ENCODE peak calls at places on chromosome 3, in four cellular contexts. One of them, this sample, is unnamed.

GRCh38 chr3:102510663-102511062 is 75.8 kb downstream of the ZPLD1 start:
- DNase-seq in mucosa of descending colon: no peak
- DNase-seq in AG09309: no peak
- DNase-seq in brain microvascular endothelial cell: no peak
- DNase-seq in this sample: no peak

GRCh38 chr3:130915567-130916292 is 21.8 kb downstream of the ATP2C1 start:
- DNase-seq in AG09309: no peak
- DNase-seq in brain microvascular endothelial cell: no peak
- DNase-seq in mucosa of descending colon: no peak
- DNase-seq in this sample: no peak

GRCh38 chr3:31534036-31534435 is 1.3 kb downstream of the STT3B start:
- DNase-seq in mucosa of descending colon: peak; percentile 16
- DNase-seq in brain microvascular endothelial cell: no peak
- DNase-seq in AG09309: no peak
- DNase-seq in this sample: no peak

GRCh38 chr3:105458518-105459215 is 92.0 kb downstream of the ALCAM start:
- DNase-seq in mucosa of descending colon: no peak
- DNase-seq in AG09309: no peak
- DNase-seq in brain microvascular endothelial cell: peak; percentile 9
- DNase-seq in this sample: no peak

GRCh38 chr3:113405180-113405579 is 36.1 kb downstream of the CFAP44 start:
- DNase-seq in mucosa of descending colon: no peak
- DNase-seq in AG09309: no peak
- DNase-seq in brain microvascular endothelial cell: peak; percentile 27
- DNase-seq in this sample: no peak

GRCh38 chr3:180048108-180048507 is 11.4 kb upstream of the PEX5L start:
- DNase-seq in AG09309: no peak
- DNase-seq in mucosa of descending colon: no peak
- DNase-seq in brain microvascular endothelial cell: no peak
- DNase-seq in this sample: no peak

GRCh38 chr3:10974746-10975375 is 17.7 kb upstream of the SLC6A1 start:
- DNase-seq in brain microvascular endothelial cell: no peak
- DNase-seq in mucosa of descending colon: no peak
- DNase-seq in AG09309: no peak
- DNase-seq in this sample: no peak

GRCh38 chr3:63931290-63931689 is 19.1 kb upstream of the SCAANT1 start:
- DNase-seq in AG09309: no peak
- DNase-seq in mucosa of descending colon: no peak
- DNase-seq in brain microvascular endothelial cell: no peak
- DNase-seq in this sample: no peak

GRCh38 chr3:52193059-52193458 is 4.9 kb upstream of the ALAS1 start:
- DNase-seq in brain microvascular endothelial cell: no peak
- DNase-seq in mucosa of descending colon: no peak
- DNase-seq in AG09309: no peak
- DNase-seq in this sample: no peak

GRCh38 chr3:122996038-122996580 is 31.5 kb downstream of the SEMA5B start:
- DNase-seq in mucosa of descending colon: no peak
- DNase-seq in brain microvascular endothelial cell: no peak
- DNase-seq in AG09309: no peak
- DNase-seq in this sample: no peak

GRCh38 chr3:19866751-19867347 is 67.2 kb downstream of the EFHB start:
- DNase-seq in AG09309: peak; percentile 14
- DNase-seq in brain microvascular endothelial cell: peak; percentile 74
- DNase-seq in mucosa of descending colon: peak; percentile 73
- DNase-seq in this sample: peak; percentile 23

GRCh38 chr3:23518441-23518840 is 287.3 kb upstream of the UBE2E1 start:
- DNase-seq in AG09309: no peak
- DNase-seq in mucosa of descending colon: no peak
- DNase-seq in brain microvascular endothelial cell: no peak
- DNase-seq in this sample: no peak

GRCh38 chr3:50885491-50885890 is 210.8 kb downstream of the DOCK3 start:
- DNase-seq in AG09309: no peak
- DNase-seq in brain microvascular endothelial cell: no peak
- DNase-seq in mucosa of descending colon: no peak
- DNase-seq in this sample: no peak

GRCh38 chr3:48209438-48209837 is 13.9 kb upstream of the CAMP start:
- DNase-seq in mucosa of descending colon: no peak
- DNase-seq in AG09309: no peak
- DNase-seq in brain microvascular endothelial cell: no peak
- DNase-seq in this sample: no peak

GRCh38 chr3:13305623-13306022 is 114.5 kb downstream of the NUP210 start:
- DNase-seq in brain microvascular endothelial cell: no peak
- DNase-seq in AG09309: no peak
- DNase-seq in mucosa of descending colon: no peak
- DNase-seq in this sample: no peak

GRCh38 chr3:165254812-165255211 is 58.6 kb upstream of the SLITRK3 start:
- DNase-seq in AG09309: no peak
- DNase-seq in brain microvascular endothelial cell: peak; percentile 29
- DNase-seq in mucosa of descending colon: peak; percentile 19
- DNase-seq in this sample: peak; percentile 1

GRCh38 chr3:188316723-188317070 is 162.7 kb downstream of the LPP start:
- DNase-seq in brain microvascular endothelial cell: no peak
- DNase-seq in mucosa of descending colon: no peak
- DNase-seq in AG09309: no peak
- DNase-seq in this sample: no peak

GRCh38 chr3:12663311-12663935 is 494 bp downstream of the RAF1 start:
- DNase-seq in brain microvascular endothelial cell: no peak
- DNase-seq in mucosa of descending colon: peak; percentile 46
- DNase-seq in AG09309: no peak
- DNase-seq in this sample: no peak

GRCh38 chr3:177802151-177802900 is 605.0 kb upstream of the TBL1XR1 start:
- DNase-seq in mucosa of descending colon: no peak
- DNase-seq in AG09309: no peak
- DNase-seq in brain microvascular endothelial cell: no peak
- DNase-seq in this sample: no peak

GRCh38 chr3:177595789-177596188 is 398.5 kb upstream of the TBL1XR1 start:
- DNase-seq in AG09309: no peak
- DNase-seq in mucosa of descending colon: no peak
- DNase-seq in brain microvascular endothelial cell: no peak
- DNase-seq in this sample: no peak

GRCh38 chr3:195904364-195904763 is 4.0 kb downstream of the TNK2 start:
- DNase-seq in AG09309: no peak
- DNase-seq in mucosa of descending colon: no peak
- DNase-seq in brain microvascular endothelial cell: no peak
- DNase-seq in this sample: no peak

GRCh38 chr3:187750041-187750512 is 4.8 kb upstream of the BCL6 start:
- DNase-seq in AG09309: no peak
- DNase-seq in mucosa of descending colon: peak; percentile 76
- DNase-seq in brain microvascular endothelial cell: no peak
- DNase-seq in this sample: no peak

GRCh38 chr3:111616417-111617105 is 21.4 kb upstream of the ZBED2 start:
- DNase-seq in mucosa of descending colon: peak; percentile 14
- DNase-seq in brain microvascular endothelial cell: peak; percentile 22
- DNase-seq in AG09309: no peak
- DNase-seq in this sample: no peak

GRCh38 chr3:176078916-176079315 is 1118.4 kb downstream of the TBL1XR1 start:
- DNase-seq in brain microvascular endothelial cell: no peak
- DNase-seq in AG09309: peak; percentile 28
- DNase-seq in mucosa of descending colon: no peak
- DNase-seq in this sample: no peak

GRCh38 chr3:125108833-125109540 is 53.2 kb upstream of the HEG1 start:
- DNase-seq in brain microvascular endothelial cell: no peak
- DNase-seq in mucosa of descending colon: no peak
- DNase-seq in AG09309: no peak
- DNase-seq in this sample: no peak

GRCh38 chr3:14145670-14146380 is 21.0 kb downstream of the TMEM43 start:
- DNase-seq in mucosa of descending colon: no peak
- DNase-seq in AG09309: no peak
- DNase-seq in brain microvascular endothelial cell: no peak
- DNase-seq in this sample: no peak

GRCh38 chr3:48086736-48087470 is 70.7 kb upstream of the MAP4 start:
- DNase-seq in brain microvascular endothelial cell: peak; percentile 50
- DNase-seq in mucosa of descending colon: no peak
- DNase-seq in AG09309: no peak
- DNase-seq in this sample: no peak

GRCh38 chr3:112605285-112605684 is 35.7 kb downstream of the CCDC80 start:
- DNase-seq in AG09309: peak; percentile 97
- DNase-seq in mucosa of descending colon: no peak
- DNase-seq in brain microvascular endothelial cell: peak; percentile 99
- DNase-seq in this sample: peak; percentile 54

GRCh38 chr3:147218976-147219375 is 187.4 kb downstream of the ZIC4 start:
- DNase-seq in AG09309: no peak
- DNase-seq in mucosa of descending colon: no peak
- DNase-seq in brain microvascular endothelial cell: peak; percentile 14
- DNase-seq in this sample: no peak

GRCh38 chr3:96700322-96701315 is 113.8 kb upstream of the EPHA6 start:
- DNase-seq in brain microvascular endothelial cell: no peak
- DNase-seq in AG09309: no peak
- DNase-seq in mucosa of descending colon: no peak
- DNase-seq in this sample: no peak

GRCh38 chr3:190538288-190538687 is 24.4 kb downstream of the IL1RAP start:
- DNase-seq in brain microvascular endothelial cell: no peak
- DNase-seq in AG09309: no peak
- DNase-seq in mucosa of descending colon: no peak
- DNase-seq in this sample: no peak

GRCh38 chr3:187738400-187739124 is 6.7 kb downstream of the BCL6 start:
- DNase-seq in AG09309: peak; percentile 72
- DNase-seq in mucosa of descending colon: peak; percentile 91
- DNase-seq in brain microvascular endothelial cell: peak; percentile 84
- DNase-seq in this sample: no peak

GRCh38 chr3:95905182-95905581 is 909.2 kb upstream of the EPHA6 start:
- DNase-seq in brain microvascular endothelial cell: no peak
- DNase-seq in AG09309: no peak
- DNase-seq in mucosa of descending colon: no peak
- DNase-seq in this sample: no peak

GRCh38 chr3:95424296-95424695 is 1361.4 kb downstream of the NSUN3 start:
- DNase-seq in brain microvascular endothelial cell: no peak
- DNase-seq in mucosa of descending colon: no peak
- DNase-seq in AG09309: no peak
- DNase-seq in this sample: no peak

GRCh38 chr3:141000027-141000663 is 51.0 kb upstream of the SPSB4 start:
- DNase-seq in brain microvascular endothelial cell: peak; percentile 62
- DNase-seq in mucosa of descending colon: peak; percentile 63
- DNase-seq in AG09309: peak; percentile 10
- DNase-seq in this sample: no peak

GRCh38 chr3:172476339-172476738 is 28.1 kb upstream of the GHSR start:
- DNase-seq in brain microvascular endothelial cell: no peak
- DNase-seq in mucosa of descending colon: no peak
- DNase-seq in AG09309: no peak
- DNase-seq in this sample: no peak
- H3K4me3 ChIP-seq in brain microvascular endothelial cell: no peak overlapping the region
- H3K4me3 ChIP-seq in mucosa of descending colon: no peak overlapping the region
- H3K4me3 ChIP-seq in AG09309: no peak overlapping the region
- H3K4me3 ChIP-seq in this sample: no peak overlapping the region

DNA sequence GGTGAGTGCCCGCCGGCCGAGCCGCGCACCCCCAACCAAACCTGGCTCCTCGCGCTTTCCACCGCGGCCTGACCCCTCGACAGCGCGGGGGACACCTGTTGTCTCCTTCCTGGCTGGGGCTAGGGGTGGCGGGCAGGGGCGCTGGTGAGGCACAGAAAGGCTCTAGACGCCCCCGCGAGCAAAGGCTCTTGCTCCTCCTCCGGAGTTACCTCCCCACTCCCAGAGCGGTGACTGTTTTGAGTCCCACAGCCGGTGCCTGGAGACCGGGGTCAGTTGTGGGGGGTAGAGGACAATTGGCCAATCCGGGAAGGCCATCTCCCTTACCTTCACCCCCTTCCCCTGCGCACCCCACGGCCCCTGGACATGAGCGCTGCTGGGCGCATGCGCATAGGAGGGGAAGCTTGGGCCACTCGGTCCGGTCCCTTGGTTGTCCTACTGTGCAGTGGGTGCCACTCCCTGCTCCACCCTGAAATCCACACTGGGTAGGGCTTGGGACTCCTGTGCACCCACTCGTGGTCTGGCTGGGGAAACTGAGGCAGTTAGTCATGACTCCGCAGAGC is 554 bp downstream of the CHST13 start:
- DNase-seq in brain microvascular endothelial cell: no peak
- DNase-seq in AG09309: no peak
- DNase-seq in mucosa of descending colon: peak; percentile 38
- DNase-seq in this sample: no peak
- TF ChIP-seq CTCF in brain microvascular endothelial cell: no peak
- TF ChIP-seq CTCF in AG09309: no peak
- TF ChIP-seq CTCF in mucosa of descending colon: no peak
- TF ChIP-seq CTCF in this sample: no peak

DNA sequence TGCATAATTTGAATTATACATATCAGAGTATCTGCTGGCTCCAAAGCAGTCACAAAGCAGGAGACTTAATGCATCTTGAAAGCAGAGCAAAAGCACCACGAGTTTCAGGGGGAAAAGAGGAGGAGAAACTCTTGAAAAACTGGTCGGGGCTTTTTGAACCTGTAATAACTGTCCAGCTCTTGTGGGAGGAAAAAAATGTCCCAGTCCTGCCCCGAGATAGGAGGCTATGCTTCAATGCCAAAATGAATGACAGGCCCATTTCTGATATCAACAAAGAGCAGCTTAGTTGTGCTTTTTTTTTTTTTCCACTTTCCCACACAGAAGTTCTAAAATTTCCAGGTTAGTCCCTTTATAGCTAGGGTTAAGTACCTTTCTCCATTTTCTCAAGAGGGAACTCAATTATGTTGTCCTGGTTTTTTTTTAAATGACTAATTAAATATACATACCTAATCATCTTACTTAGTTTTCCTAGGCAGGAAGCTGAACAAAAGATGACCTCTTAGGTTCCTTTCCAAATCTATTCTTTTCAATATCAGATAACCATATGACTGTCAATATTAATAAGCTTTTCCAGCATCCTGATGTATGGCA is 120.2 kb downstream of the TFDP2 start:
- DNase-seq in mucosa of descending colon: no peak
- DNase-seq in brain microvascular endothelial cell: no peak
- DNase-seq in AG09309: no peak
- DNase-seq in this sample: no peak
- H3K4me3 ChIP-seq in mucosa of descending colon: no peak overlapping the region
- H3K4me3 ChIP-seq in brain microvascular endothelial cell: no peak overlapping the region
- H3K4me3 ChIP-seq in AG09309: no peak overlapping the region
- H3K4me3 ChIP-seq in this sample: no peak overlapping the region

GRCh38 chr3:117366574-117366973 is 657.0 kb downstream of the TUSC7 start:
- DNase-seq in mucosa of descending colon: no peak
- DNase-seq in AG09309: no peak
- DNase-seq in brain microvascular endothelial cell: no peak
- DNase-seq in this sample: no peak
- TF ChIP-seq CTCF in mucosa of descending colon: no peak
- TF ChIP-seq CTCF in AG09309: no peak
- TF ChIP-seq CTCF in brain microvascular endothelial cell: no peak
- TF ChIP-seq CTCF in this sample: no peak

DNA sequence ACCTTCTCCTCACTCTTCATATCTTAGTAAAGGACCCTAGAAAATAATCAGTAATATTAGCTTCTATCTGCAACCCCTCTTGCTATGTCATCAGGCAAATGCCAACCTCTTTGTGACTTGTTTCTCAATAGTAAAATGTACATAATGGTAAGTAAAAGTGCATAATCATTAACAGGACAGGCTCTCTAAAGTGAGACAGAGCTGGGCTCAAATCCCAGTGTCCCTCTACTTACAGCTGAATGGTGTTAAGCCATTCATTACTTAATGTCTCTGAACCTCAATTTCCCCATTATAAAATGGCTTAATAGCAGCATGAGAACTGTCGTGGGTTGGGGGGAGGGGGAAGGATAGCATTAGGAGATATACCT is 62.6 kb upstream of the ATP11B start:
- DNase-seq in mucosa of descending colon: no peak
- DNase-seq in brain microvascular endothelial cell: no peak
- DNase-seq in AG09309: no peak
- DNase-seq in this sample: no peak
- H3K4me3 ChIP-seq in mucosa of descending colon: no peak overlapping the region
- H3K4me3 ChIP-seq in brain microvascular endothelial cell: no peak overlapping the region
- H3K4me3 ChIP-seq in AG09309: no peak overlapping the region
- H3K4me3 ChIP-seq in this sample: no peak overlapping the region

GRCh38 chr3:169662215-169663070 is 1.1 kb downstream of the MECOM start:
- DNase-seq in mucosa of descending colon: peak; percentile 80
- DNase-seq in AG09309: no peak
- DNase-seq in brain microvascular endothelial cell: peak; percentile 30
- DNase-seq in this sample: no peak
- TF ChIP-seq CTCF in mucosa of descending colon: peak; percentile 60
- TF ChIP-seq CTCF in AG09309: peak; percentile 24
- TF ChIP-seq CTCF in brain microvascular endothelial cell: peak; percentile 47
- TF ChIP-seq CTCF in this sample: peak; percentile 56